ENCODE peak calls at places on chromosomes 16 and 17, in ten cellular contexts. C is HCT116, L is transverse colon, M is tibial nerve, T is A549, A is HepG2, Z is Peyer's patch, Q is IMR-90, X is breast epithelium, V is right lobe of liver. F is an unnamed sample.

GRCh38 chr16:80300456-80300855 is 240.3 kb upstream of the DYNLRB2 start:
- DNase-seq in X (no peak), V (no peak), M (no peak), Z (no peak), A (no peak), Q (no peak), L (no peak), C (no peak), T (no peak), F (no peak)

GRCh38 chr17:20127660-20128413 is 118.7 kb downstream of the SPECC1 start:
- DNase-seq in L (no peak), Q (peak; percentile 94), A (peak; percentile 20), Z (no peak), X (no peak), V (no peak), T (peak; percentile 19), M (no peak), C (no peak), F (no peak)

GRCh38 chr17:37039269-37039668 is 90.5 kb downstream of the AATF start:
- DNase-seq in A (no peak), X (no peak), T (no peak), V (no peak), C (no peak), Z (no peak), M (no peak), Q (no peak), L (no peak), F (no peak)

GRCh38 chr17:71423871-71424546 is 696.8 kb upstream of the SOX9 start:
- DNase-seq in L (no peak), V (no peak), C (peak; percentile 98), A (no peak), M (no peak), Q (peak; percentile 76), X (no peak), Z (no peak), T (peak; percentile 22), F (no peak)

GRCh38 chr17:16820161-16820877 is 130.3 kb downstream of the CCDC144A start:
- DNase-seq in X (no peak), M (no peak), T (no peak), V (no peak), C (no peak), L (peak; percentile 15), Z (no peak), A (no peak), Q (no peak), F (peak; percentile 49)

GRCh38 chr17:2719861-2720260 is 8.3 kb upstream of the CLUH start:
- DNase-seq in T (no peak), Q (no peak), X (no peak), V (no peak), A (no peak), C (no peak), L (no peak), M (no peak), Z (no peak), F (no peak)

GRCh38 chr17:41768682-41769288 is 17.7 kb downstream of the JUP start:
- DNase-seq in Q (no peak), L (no peak), V (no peak), Z (no peak), T (no peak), X (no peak), A (no peak), C (no peak), M (no peak), F (no peak)

GRCh38 chr17:64531955-64532371 is 25.2 kb downstream of the CEP95 start:
- DNase-seq in T (no peak), V (no peak), A (no peak), M (no peak), L (no peak), Q (peak; percentile 59), C (no peak), Z (no peak), X (no peak), F (no peak)

GRCh38 chr16:80285089-80285488 is 255.7 kb upstream of the DYNLRB2 start:
- DNase-seq in X (no peak), A (no peak), L (no peak), T (peak; percentile 42), M (no peak), V (no peak), C (no peak), Z (no peak), Q (peak; percentile 89), F (no peak)

GRCh38 chr17:80822021-80822699 is 169.5 kb upstream of the CHMP6 start:
- DNase-seq in M (no peak), X (no peak), A (no peak), C (no peak), T (no peak), Q (no peak), V (no peak), L (no peak), Z (no peak), F (no peak)

DNA sequence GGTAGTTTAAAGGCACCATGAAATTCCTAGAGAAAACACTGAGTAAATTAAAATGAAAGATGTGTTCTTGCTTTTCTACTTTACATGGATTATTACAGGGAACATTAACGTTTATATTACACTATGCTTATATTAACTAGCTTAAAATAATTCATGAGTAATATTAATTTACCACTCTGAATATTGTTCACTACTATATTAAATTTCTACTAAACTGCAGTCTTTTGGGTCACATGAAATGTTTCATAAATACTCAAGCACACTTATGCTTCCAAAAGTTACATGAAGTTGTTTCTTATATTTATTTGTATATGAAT is 3.4 kb upstream of the MAP1LC3B start:
- DNase-seq in T (no peak), Q (no peak), V (no peak), L (no peak), A (no peak), M (no peak), C (no peak), Z (no peak), X (no peak), F (no peak)
- TF ChIP-seq CTCF in T (no peak), Q (no peak), V (no peak), L (no peak), A (no peak), M (no peak), C (no peak), Z (no peak), X (no peak), F (no peak)

DNA sequence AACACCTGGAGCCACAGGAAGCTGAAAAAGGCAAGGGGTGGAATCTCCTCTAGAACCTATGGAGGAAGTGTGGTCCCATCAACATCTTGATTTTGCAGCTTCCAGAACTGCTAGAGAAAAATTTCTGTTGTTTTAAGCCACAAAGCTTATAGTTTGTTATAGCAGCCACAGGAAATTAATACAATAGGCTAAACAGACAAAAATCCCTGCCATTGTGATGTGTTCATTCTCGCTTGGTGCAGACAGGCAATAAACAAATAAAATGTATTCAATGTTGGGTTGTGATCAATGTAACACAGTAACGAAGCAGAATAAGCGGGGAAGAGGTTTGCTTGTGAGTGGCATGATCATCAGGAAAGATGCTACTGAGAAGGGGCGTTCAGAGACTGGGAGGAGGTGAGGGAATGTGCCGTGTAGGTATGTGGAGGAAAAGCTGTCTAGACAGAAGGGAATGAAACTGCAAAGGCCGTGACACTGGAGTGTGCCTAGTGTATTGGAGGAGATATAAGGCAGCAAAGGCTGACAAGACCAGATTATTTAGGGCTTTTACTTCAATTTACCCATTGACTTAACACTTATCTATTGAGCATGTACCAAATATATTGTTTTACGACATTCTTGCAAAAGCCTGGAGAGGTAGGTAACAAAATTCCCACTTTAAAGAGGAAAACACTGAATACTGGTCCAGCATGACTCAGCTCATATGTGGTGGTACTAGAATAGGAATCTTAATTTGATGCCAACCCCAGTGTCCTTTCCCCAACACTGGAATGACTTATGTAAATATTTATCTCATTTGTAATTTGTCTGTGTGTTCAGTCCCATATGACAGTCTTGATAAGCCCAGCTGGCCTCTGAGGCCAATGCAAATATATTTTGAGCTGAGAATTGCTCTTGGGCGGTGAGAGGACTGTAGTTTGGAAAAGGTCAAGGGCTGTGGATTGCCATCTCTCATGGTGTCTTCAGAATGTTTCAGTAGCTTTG is 375.9 kb downstream of the CDH13 start:
- DNase-seq in C (no peak), V (no peak), Z (no peak), L (no peak), X (no peak), T (no peak), A (no peak), M (no peak), Q (peak; percentile 54), F (no peak)
- H3K4me1 ChIP-seq in C (no peaks in the 10 kb centered on the region), V (no peaks in the 10 kb centered on the region), Z (no peaks in the 10 kb centered on the region), L (no peaks in the 10 kb centered on the region), X (no peaks in the 10 kb centered on the region), T (no peaks in the 10 kb centered on the region), A (no peaks in the 10 kb centered on the region), M (no peaks in the 10 kb centered on the region), Q (peaks cover 21% of the 10 kb centered on the region), F (no peaks in the 10 kb centered on the region)

GRCh38 chr17:51191895-51192294 is 25.7 kb downstream of the NME2 start:
- DNase-seq in Z (no peak), V (no peak), M (no peak), T (no peak), A (no peak), L (no peak), X (no peak), Q (no peak), C (no peak), F (no peak)

GRCh38 chr17:51189162-51189561 is 23.0 kb downstream of the NME2 start:
- DNase-seq in Z (no peak), A (no peak), C (no peak), L (no peak), V (no peak), Q (no peak), T (no peak), M (no peak), X (no peak), F (no peak)

GRCh38 chr17:51188321-51188853 is 22.2 kb downstream of the NME2 start:
- DNase-seq in T (no peak), X (no peak), C (no peak), M (no peak), Z (no peak), V (no peak), L (no peak), A (no peak), Q (no peak), F (no peak)

GRCh38 chr17:51185763-51186332 is 19.6 kb downstream of the NME2 start:
- DNase-seq in L (no peak), C (no peak), M (no peak), A (no peak), Z (no peak), V (no peak), T (no peak), Q (no peak), X (no peak), F (no peak)

DNA sequence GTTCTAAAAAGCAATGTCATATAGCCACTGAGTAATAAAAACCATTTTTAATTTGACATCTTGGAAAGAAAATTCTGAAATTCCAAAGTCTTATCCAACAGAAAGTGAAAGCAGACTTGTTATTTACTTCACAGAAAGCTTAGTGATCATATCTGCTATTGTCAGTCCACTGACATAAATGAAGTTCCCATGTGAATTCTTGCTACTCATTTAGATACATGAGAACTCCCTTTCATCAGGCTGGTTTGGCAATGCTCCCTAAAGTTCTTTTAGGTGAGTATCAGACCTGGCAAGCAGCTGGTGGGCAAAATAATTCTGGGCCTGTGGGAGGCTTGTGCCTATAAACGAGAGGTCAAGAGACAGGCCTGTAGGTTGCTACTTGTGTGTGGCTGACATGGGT is 23.4 kb downstream of the NME2 start:
- DNase-seq in Z (no peak), Q (peak; percentile 29), T (no peak), M (no peak), A (no peak), X (no peak), C (no peak), V (no peak), L (no peak), F (no peak)
- TF ChIP-seq POLR2A in Z (no peak), Q (no peak), T (no peak), M (no peak), A (no peak), X (no peak), C (no peak), V (no peak), L (no peak), F (no peak)

GRCh38 chr17:29241015-29241963 is 5.4 kb upstream of the CRYBA1 start:
- DNase-seq in V (no peak), T (peak; percentile 96), C (peak; percentile 74), L (no peak), A (peak; percentile 83), X (peak; percentile 33), M (no peak), Q (peak; percentile 98), Z (no peak), F (peak; percentile 47)
- TF ChIP-seq CTCF in V (no peak), T (no peak), C (no peak), L (no peak), A (peak; percentile 32), X (no peak), M (no peak), Q (peak; percentile 18), Z (no peak), F (no peak)